ENCODE peak calls at places on chromosomes 12 and 14, in seven cellular contexts. H is hypothalamus; B is glutamatergic neuron; G is right cardiac atrium; P is activated CD8-positive, alpha-beta memory T cell treated with anti-CD3 and anti-CD28 coated beads for 4 hours; Z is NCI-H345; U is fibroblast of lung. Y is an unnamed sample.

GRCh38 chr14:104443391-104444158 is 136.0 kb upstream of the C14orf180 start:
- DNase-seq in H (no peak), B (no peak), G (no peak), P (no peak), Z (no peak), U (no peak), Y (no peak)

GRCh38 chr12:68809190-68810026 is 1.4 kb downstream of the MDM2 start:
- DNase-seq in H (no peak), B (no peak), G (no peak), P (no peak), Z (no peak), U (peak; percentile 22), Y (no peak)

GRCh38 chr12:49784756-49785409 is 43.3 kb downstream of the NCKAP5L start:
- DNase-seq in H (no peak), B (no peak), G (no peak), P (no peak), Z (no peak), U (peak; percentile 52), Y (no peak)

GRCh38 chr14:90758959-90759358 is 57.3 kb downstream of the TTC7B start:
- DNase-seq in H (no peak), B (no peak), G (peak; percentile 70), P (no peak), Z (no peak), U (no peak), Y (peak; percentile 43)

GRCh38 chr12:2094597-2094996 is 41.8 kb downstream of the CACNA1C start:
- DNase-seq in H (no peak), B (no peak), G (no peak), P (no peak), Z (no peak), U (no peak), Y (no peak)

GRCh38 chr12:127150028-127150427 is 1116.9 kb upstream of the TMEM132C start:
- DNase-seq in H (no peak), B (no peak), G (no peak), P (no peak), Z (no peak), U (no peak), Y (no peak)

GRCh38 chr14:53620325-53620716 is 336.3 kb downstream of the BMP4 start:
- DNase-seq in H (no peak), B (no peak), G (no peak), P (no peak), Z (no peak), U (peak; percentile 71), Y (no peak)

GRCh38 chr12:106130474-106131113 is 8.2 kb downstream of the NUAK1 start:
- DNase-seq in H (no peak), B (no peak), G (no peak), P (no peak), Z (no peak), U (no peak), Y (no peak)

GRCh38 chr12:123363743-123364531 is 710 bp downstream of the SBNO1 start:
- DNase-seq in H (peak; percentile 1), B (peak; percentile 32), G (peak; percentile 35), P (no peak), Z (peak; percentile 25), U (peak; percentile 21), Y (no peak)

GRCh38 chr12:106583578-106584103 is 837 bp downstream of the RFX4 start:
- DNase-seq in H (no peak), B (no peak), G (no peak), P (no peak), Z (peak; percentile 9), U (no peak), Y (no peak)

GRCh38 chr12:78970041-78970440 is 105.5 kb downstream of the SYT1 start:
- DNase-seq in H (no peak), B (no peak), G (no peak), P (no peak), Z (no peak), U (peak; percentile 31), Y (no peak)

GRCh38 chr12:32659908-32660440 is 19.1 kb upstream of the DNM1L start:
- DNase-seq in H (no peak), B (no peak), G (no peak), P (no peak), Z (no peak), U (no peak), Y (no peak)

Y was measured in tibial nerve.